ENCODE peak calls at places on chromosomes 12 and 14, in five cellular contexts. R, I, H, L and Q are unnamed samples.

GRCh38 chr12:48165089-48166031 is 8.0 kb upstream of the ASB8 start:
- DNase-seq in R (no peak), I (no peak), H (peak), L (peak), Q (no peak)

GRCh38 chr14:71361874-71362273 is 454.6 kb downstream of the PCNX1 start:
- DNase-seq in R (no peak), I (no peak), H (no peak), L (no peak), Q (no peak)

GRCh38 chr12:96247567-96247962 is 53.4 kb downstream of the ELK3 start:
- DNase-seq in R (no peak), I (no peak), H (peak), L (peak), Q (no peak)

GRCh38 chr12:9223830-9224229 is 15.6 kb upstream of the PZP start:
- DNase-seq in R (no peak), I (no peak), H (no peak), L (no peak), Q (no peak)

GRCh38 chr12:117151195-117152031 is 38.9 kb downstream of the FBXO21 start:
- DNase-seq in R (no peak), I (peak), H (peak), L (peak), Q (peak)

GRCh38 chr14:71734076-71734475 is 198.2 kb upstream of the RGS6 start:
- DNase-seq in R (no peak), I (no peak), H (no peak), L (no peak), Q (no peak)

GRCh38 chr14:29895591-29896043 is 32.0 kb downstream of the PRKD1 start:
- DNase-seq in R (no peak), I (no peak), H (no peak), L (no peak), Q (no peak)

GRCh38 chr14:26601856-26602255 is 4.0 kb upstream of the NOVA1 start:
- DNase-seq in R (no peak), I (no peak), H (no peak), L (no peak), Q (no peak)

GRCh38 chr14:36408388-36408787 is 88.0 kb upstream of the MBIP start:
- DNase-seq in R (no peak), I (no peak), H (peak), L (no peak), Q (no peak)

GRCh38 chr12:6867407-6868210 is at the start of gene TPI1:
- DNase-seq in R (peak), I (peak), H (peak), L (peak), Q (peak)
- TF ChIP-seq POLR2A in R (peak), I (peak), H (peak), L (peak), Q (peak)

GRCh38 chr12:112163471-112164325 is 38.3 kb downstream of the TRAFD1 start:
- DNase-seq in R (peak), I (no peak), H (no peak), L (no peak), Q (no peak)

GRCh38 chr12:112162261-112162790 is 37.0 kb downstream of the TRAFD1 start:
- DNase-seq in R (peak), I (no peak), H (no peak), L (no peak), Q (no peak)

GRCh38 chr12:112163056-112163455 is 37.7 kb downstream of the TRAFD1 start:
- DNase-seq in R (no peak), I (no peak), H (no peak), L (no peak), Q (no peak)

GRCh38 chr12:112165624-112166023 is 40.3 kb downstream of the TRAFD1 start:
- DNase-seq in R (peak), I (no peak), H (no peak), L (no peak), Q (no peak)

GRCh38 chr12:112164326-112164660 is 38.9 kb downstream of the TRAFD1 start:
- DNase-seq in R (peak), I (no peak), H (no peak), L (no peak), Q (no peak)
- H3K27ac ChIP-seq in R (no peak), I (no peak), H (no peak), L (no peak), Q (no peak)

GRCh38 chr12:2824541-2824940 is 10.3 kb downstream of the NRIP2 start:
- DNase-seq in R (no peak), I (no peak), H (no peak), L (no peak), Q (no peak)

GRCh38 chr12:2820432-2820831 is 8.0 kb downstream of the ITFG2 start:
- DNase-seq in R (no peak), I (no peak), H (no peak), L (no peak), Q (no peak)

GRCh38 chr12:2825133-2825532 is 9.7 kb downstream of the NRIP2 start:
- DNase-seq in R (no peak), I (no peak), H (no peak), L (no peak), Q (no peak)

GRCh38 chr12:2823483-2823882 is 11.0 kb downstream of the ITFG2 start:
- DNase-seq in R (no peak), I (no peak), H (no peak), L (no peak), Q (no peak)

DNA sequence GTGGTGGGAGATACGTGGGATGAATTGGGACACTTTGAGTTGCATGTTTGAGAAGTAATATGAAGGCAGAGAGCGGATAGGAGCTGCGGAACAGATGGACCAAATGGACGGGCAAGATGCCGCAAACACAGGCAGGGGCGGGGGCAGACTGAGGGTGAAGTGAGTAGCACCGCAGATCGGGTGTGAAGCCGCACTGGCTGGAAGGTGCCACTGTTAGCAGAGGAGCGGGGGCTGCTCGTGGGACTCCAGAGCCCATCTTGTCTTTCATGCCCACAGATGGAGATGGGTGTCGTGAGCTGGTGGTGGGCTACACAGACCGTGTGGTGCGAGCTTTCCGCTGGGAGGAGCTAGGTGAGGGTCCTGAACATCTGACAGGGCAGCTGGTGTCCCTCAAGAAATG is 7.3 kb downstream of the ITFG2 start:
- DNase-seq in R (no peak), I (no peak), H (no peak), L (no peak), Q (no peak)
- TF ChIP-seq POLR2A in R (no peak), I (no peak), H (no peak), L (no peak), Q (no peak)

DNA sequence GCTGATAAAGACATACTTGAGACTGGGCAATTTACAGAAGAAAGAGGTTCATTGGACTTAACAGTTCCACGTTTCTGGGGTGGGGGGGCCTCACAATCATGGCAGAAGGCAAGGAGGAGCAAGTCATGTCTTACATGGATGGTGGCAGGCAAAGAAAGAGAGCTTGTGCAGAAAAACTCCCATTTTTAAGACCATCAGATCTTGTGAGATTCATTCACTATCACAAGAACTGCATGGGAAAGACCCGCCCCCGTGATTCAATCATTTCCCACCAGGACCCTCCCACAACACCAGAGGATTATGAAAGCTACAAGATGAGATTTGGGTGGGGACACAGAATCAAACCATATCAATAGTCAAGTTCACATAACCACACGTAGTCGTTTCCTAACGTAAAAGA is 85.5 kb downstream of the USP15 start:
- DNase-seq in R (no peak), I (no peak), H (no peak), L (no peak), Q (no peak)
- H3K27ac ChIP-seq in R (no peak), I (no peak), H (no peak), L (no peak), Q (no peak)

DNA sequence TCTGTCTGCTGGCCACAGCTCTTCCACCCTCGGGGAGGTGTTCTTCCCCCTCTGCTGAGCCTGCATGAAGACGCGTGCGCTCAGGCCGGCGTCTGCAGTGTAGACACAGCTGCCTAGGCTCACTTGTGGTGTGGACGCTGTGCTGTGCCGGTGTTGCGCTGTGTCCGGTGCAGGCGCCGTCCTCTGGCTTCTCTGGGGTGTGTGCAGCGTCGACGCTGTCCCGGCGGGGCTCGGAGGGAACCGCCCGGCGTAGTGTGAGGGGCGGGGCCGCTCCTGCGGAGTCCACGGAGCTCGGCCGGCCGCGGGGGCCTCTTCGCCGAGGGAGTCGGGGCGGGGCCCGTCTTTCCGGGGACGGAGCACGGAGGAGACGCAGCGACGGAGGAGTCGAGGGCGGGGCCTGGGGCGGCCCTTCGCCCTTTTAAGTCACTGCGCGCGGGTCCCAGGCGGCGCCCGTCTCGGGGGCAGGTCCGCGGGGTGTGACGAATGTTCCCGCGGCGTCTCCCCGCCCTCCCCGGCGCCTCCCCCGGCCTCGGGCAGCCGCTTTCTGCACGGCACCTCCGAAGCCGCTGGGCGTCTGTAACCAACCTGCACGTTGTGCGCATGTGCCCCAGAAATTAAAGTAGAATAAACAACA is 45.2 kb downstream of the NOC4L start:
- DNase-seq in R (peak), I (peak), H (peak), L (peak), Q (peak)
- TF ChIP-seq POLR2A in R (no peak), I (no peak), H (peak), L (no peak), Q (no peak)